ENCODE peak calls at places on chromosomes 2 and 18, in six cellular contexts. E is RWPE1, W is fibroblast of lung, Q is uterus, G is B cell, Y is AG10803. Z is an unnamed sample.

GRCh38 chr2:111071480-111072143 is 49.1 kb upstream of the BCL2L11 start:
- DNase-seq in E (peak; percentile 41), W (peak; percentile 82), Q (no peak), G (no peak), Y (peak; percentile 60), Z (peak; percentile 33)

GRCh38 chr2:231530099-231531085 is at the start of gene NMUR1:
- DNase-seq in E (peak; percentile 17), W (peak; percentile 10), Q (peak; percentile 31), G (peak; percentile 86), Y (no peak), Z (peak; percentile 73)

GRCh38 chr18:32310119-32310518 is 120.3 kb downstream of the MEP1B start:
- DNase-seq in E (no peak), W (peak; percentile 60), Q (peak; percentile 30), G (no peak), Y (peak; percentile 32), Z (no peak)

GRCh38 chr2:134446431-134447091 is 192.7 kb downstream of the MGAT5 start:
- DNase-seq in E (peak; percentile 34), W (peak; percentile 74), Q (no peak), G (no peak), Y (peak; percentile 40), Z (no peak)

GRCh38 chr2:239970004-239970623 is 55.0 kb downstream of the NDUFA10 start:
- DNase-seq in E (no peak), W (peak; percentile 18), Q (no peak), G (no peak), Y (peak; percentile 5), Z (no peak)

GRCh38 chr18:72830109-72830508 is 37.7 kb downstream of the NETO1 start:
- DNase-seq in E (no peak), W (no peak), Q (no peak), G (peak; percentile 18), Y (peak; percentile 1), Z (peak; percentile 46)

GRCh38 chr2:98795903-98796676 is 65.2 kb upstream of the MGAT4A start:
- DNase-seq in E (no peak), W (no peak), Q (peak; percentile 35), G (no peak), Y (no peak), Z (no peak)

GRCh38 chr2:171480908-171481307 is 41.4 kb upstream of the CYBRD1 start:
- DNase-seq in E (no peak), W (no peak), Q (peak; percentile 18), G (no peak), Y (no peak), Z (no peak)

GRCh38 chr2:160694631-160695030 is 201.0 kb upstream of the RBMS1 start:
- DNase-seq in E (no peak), W (no peak), Q (no peak), G (no peak), Y (no peak), Z (no peak)

GRCh38 chr2:203804766-203805484 is 62.6 kb upstream of the CTLA4 start:
- DNase-seq in E (no peak), W (no peak), Q (no peak), G (no peak), Y (peak; percentile 49), Z (no peak)

GRCh38 chr2:176518823-176519222 is 249.6 kb downstream of the MTX2 start:
- DNase-seq in E (no peak), W (no peak), Q (peak; percentile 49), G (no peak), Y (no peak), Z (no peak)

GRCh38 chr2:71888741-71889445 is 258.8 kb downstream of the CYP26B1 start:
- DNase-seq in E (no peak), W (no peak), Q (no peak), G (no peak), Y (peak; percentile 33), Z (no peak)

GRCh38 chr18:10490401-10491289 is 35.2 kb upstream of the NAPG start:
- DNase-seq in E (no peak), W (no peak), Q (no peak), G (peak; percentile 87), Y (no peak), Z (peak; percentile 71)

GRCh38 chr18:45637546-45638327 is 22.5 kb downstream of the SLC14A2 start:
- DNase-seq in E (no peak), W (peak; percentile 44), Q (peak; percentile 43), G (no peak), Y (peak; percentile 81), Z (no peak)

GRCh38 chr2:29123584-29124349 is 8.6 kb downstream of the CLIP4 start:
- DNase-seq in E (peak; percentile 69), W (peak; percentile 72), Q (no peak), G (no peak), Y (peak; percentile 83), Z (peak; percentile 62)

GRCh38 chr2:166436976-166437375 is 57.1 kb downstream of the SCN7A start:
- DNase-seq in E (no peak), W (no peak), Q (no peak), G (no peak), Y (no peak), Z (no peak)

GRCh38 chr2:21820271-21820670 is 696.5 kb downstream of the TDRD15 start:
- DNase-seq in E (no peak), W (peak; percentile 12), Q (no peak), G (no peak), Y (no peak), Z (no peak)

GRCh38 chr2:26623541-26624497 is 17.3 kb downstream of the CIB4 start:
- DNase-seq in E (no peak), W (peak; percentile 71), Q (no peak), G (no peak), Y (no peak), Z (no peak)

GRCh38 chr2:217774232-217774631 is 228.6 kb downstream of the TNS1 start:
- DNase-seq in E (no peak), W (no peak), Q (no peak), G (no peak), Y (no peak), Z (no peak)

GRCh38 chr2:15941970-15942710 is 1.8 kb downstream of the MYCN start:
- DNase-seq in E (no peak), W (no peak), Q (no peak), G (no peak), Y (no peak), Z (no peak)

GRCh38 chr2:36695746-36696415 is 626 bp upstream of the VIT start:
- DNase-seq in E (peak; percentile 17), W (peak; percentile 66), Q (no peak), G (no peak), Y (peak; percentile 78), Z (no peak)

GRCh38 chr2:36835125-36835524 is 131.2 kb downstream of the STRN start:
- DNase-seq in E (no peak), W (no peak), Q (no peak), G (no peak), Y (no peak), Z (no peak)

GRCh38 chr2:220940646-220941045 is 631.5 kb downstream of the EPHA4 start:
- DNase-seq in E (no peak), W (no peak), Q (no peak), G (no peak), Y (no peak), Z (no peak)

GRCh38 chr2:96945011-96945410 is 41.4 kb downstream of the FAM178B start:
- DNase-seq in E (no peak), W (no peak), Q (no peak), G (no peak), Y (no peak), Z (no peak)

GRCh38 chr2:218169757-218170546 is 3.2 kb upstream of the CXCR1 start:
- DNase-seq in E (no peak), W (peak; percentile 27), Q (no peak), G (no peak), Y (no peak), Z (no peak)

GRCh38 chr2:236526459-236527197 is 43.0 kb upstream of the ACKR3 start:
- DNase-seq in E (no peak), W (no peak), Q (no peak), G (no peak), Y (no peak), Z (no peak)

GRCh38 chr2:18425186-18425585 is 135.3 kb downstream of the RDH14 start:
- DNase-seq in E (no peak), W (peak; percentile 41), Q (no peak), G (no peak), Y (no peak), Z (no peak)
- TF ChIP-seq CTCF in E (no peak), W (peak; percentile 6), Q (no peak), G (no peak), Y (no peak), Z (no peak)

DNA sequence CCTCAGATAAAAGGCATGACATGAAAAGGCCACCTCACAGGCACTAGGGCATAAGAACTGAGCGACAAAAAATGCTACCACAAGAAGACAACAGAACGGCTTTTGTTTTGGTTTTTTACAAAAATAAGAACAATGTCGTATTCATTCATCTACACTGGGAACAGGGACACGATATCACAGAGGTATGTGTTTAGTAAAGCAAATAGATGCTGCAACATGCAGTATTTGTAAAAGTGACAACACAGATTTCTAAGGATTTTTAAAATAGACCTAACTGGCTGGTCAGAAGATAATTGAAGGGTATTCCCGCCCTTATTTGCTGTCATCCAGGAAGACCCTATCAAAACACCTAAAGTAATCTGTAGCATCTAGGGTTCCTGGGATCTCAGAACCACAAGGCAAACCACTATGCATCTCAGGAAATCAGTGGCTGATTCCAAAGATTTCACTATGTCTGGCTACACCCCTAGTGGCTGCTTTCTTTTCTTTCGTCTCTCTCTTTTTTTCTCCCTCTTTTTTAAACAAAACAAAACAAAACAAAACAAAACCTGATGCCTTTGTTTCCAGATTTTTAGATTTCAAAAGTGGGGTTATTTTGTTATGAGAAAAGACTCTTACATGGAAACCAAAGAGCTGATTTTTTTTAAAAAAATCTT is 97.2 kb downstream of the BCL11A start:
- DNase-seq in E (no peak), W (no peak), Q (no peak), G (no peak), Y (no peak), Z (no peak)
- TF ChIP-seq CTCF in E (no peak), W (no peak), Q (no peak), G (peak; percentile 13), Y (no peak), Z (no peak)

GRCh38 chr2:59756145-59756544 is 797.3 kb downstream of the BCL11A start:
- DNase-seq in E (no peak), W (no peak), Q (no peak), G (no peak), Y (no peak), Z (no peak)

GRCh38 chr2:59752512-59752911 is 800.9 kb downstream of the BCL11A start:
- DNase-seq in E (no peak), W (no peak), Q (no peak), G (no peak), Y (no peak), Z (no peak)

DNA sequence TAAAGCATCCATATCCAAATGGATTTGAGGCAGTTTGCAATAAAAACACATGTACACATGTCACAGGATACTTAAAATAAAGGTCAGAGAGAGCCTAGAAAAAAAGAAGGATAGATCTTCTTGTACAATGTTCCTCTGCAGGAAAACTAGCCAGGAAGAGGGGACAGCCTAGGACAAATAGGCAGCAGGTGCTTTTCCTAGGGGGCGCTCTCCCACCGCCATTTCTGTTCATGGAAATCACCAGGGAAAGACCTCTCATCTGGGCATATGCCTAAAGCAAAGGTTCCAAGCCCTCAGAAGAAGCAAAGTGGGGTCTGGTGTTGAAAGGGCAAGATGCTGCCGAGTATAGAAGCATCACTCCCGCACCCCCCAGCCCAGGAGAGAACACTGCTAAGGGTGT is 799.1 kb downstream of the BCL11A start:
- DNase-seq in E (no peak), W (no peak), Q (no peak), G (no peak), Y (no peak), Z (no peak)
- TF ChIP-seq CTCF in E (no peak), W (no peak), Q (no peak), G (no peak), Y (no peak), Z (no peak)

DNA sequence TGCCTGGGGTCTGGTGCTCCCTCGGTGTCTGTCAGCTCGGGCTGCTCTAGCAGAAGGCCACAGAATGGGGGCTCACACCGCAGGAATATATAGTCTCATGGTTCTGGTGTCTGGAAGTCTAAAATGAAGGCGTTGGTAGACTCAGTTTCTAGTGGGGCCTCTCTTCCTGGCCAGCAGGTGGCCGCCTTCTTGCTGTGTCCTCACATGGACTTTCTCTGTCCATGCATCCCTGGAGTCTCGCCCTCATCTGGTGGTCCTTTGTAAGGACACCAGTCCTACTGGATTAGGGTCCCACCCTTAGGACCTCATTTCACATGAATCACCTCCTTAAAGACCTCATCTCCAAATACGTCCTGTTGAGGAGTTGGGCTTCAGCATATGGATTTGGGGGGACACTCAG is 65.7 kb downstream of the RRM2 start:
- DNase-seq in E (no peak), W (peak; percentile 37), Q (no peak), G (no peak), Y (peak; percentile 14), Z (no peak)
- TF ChIP-seq CTCF in E (peak; percentile 9), W (peak; percentile 17), Q (no peak), G (no peak), Y (peak; percentile 25), Z (no peak)

Z was measured in Calu3.